ENCODE peak calls at places on chromosomes 16 and 17, in four cellular contexts. C, B, W and G are unnamed samples.

GRCh38 chr17:38730526-38731379 is 612 bp downstream of the CISD3 start:
- DNase-seq in C (peak), B (peak), W (peak), G (peak)

GRCh38 chr16:58882292-58882691 is 148.2 kb upstream of the GOT2 start:
- DNase-seq in C (no peak), B (no peak), W (no peak), G (no peak)

GRCh38 chr17:72343911-72344310 is 223.1 kb downstream of the SOX9 start:
- DNase-seq in C (no peak), B (no peak), W (no peak), G (peak)

GRCh38 chr16:54253118-54253517 is 33.5 kb downstream of the IRX3 start:
- DNase-seq in C (no peak), B (no peak), W (no peak), G (no peak)

GRCh38 chr16:53817812-53818211 is 113.9 kb downstream of the FTO start:
- DNase-seq in C (peak), B (no peak), W (no peak), G (peak)

GRCh38 chr17:44444735-44445105 is 55.3 kb upstream of the ITGA2B start:
- DNase-seq in C (peak), B (no peak), W (no peak), G (peak)

GRCh38 chr17:77733576-77734296 is 224.8 kb upstream of the TNRC6C start:
- DNase-seq in C (no peak), B (no peak), W (no peak), G (no peak)

GRCh38 chr17:9022553-9023388 is 1.5 kb downstream of the NTN1 start:
- DNase-seq in C (no peak), B (no peak), W (no peak), G (peak)

GRCh38 chr16:22705799-22706198 is 108.2 kb upstream of the HS3ST2 start:
- DNase-seq in C (no peak), B (no peak), W (no peak), G (no peak)

GRCh38 chr17:70420876-70421445 is 251.6 kb downstream of the KCNJ2 start:
- DNase-seq in C (no peak), B (no peak), W (no peak), G (peak)

GRCh38 chr16:81018496-81018895 is 11.5 kb downstream of the CENPN start:
- DNase-seq in C (no peak), B (no peak), W (no peak), G (no peak)

GRCh38 chr16:65672960-65673359 is 551.1 kb upstream of the CDH11 start:
- DNase-seq in C (peak), B (no peak), W (no peak), G (peak)

GRCh38 chr17:77644981-77645380 is 313.5 kb upstream of the TNRC6C start:
- DNase-seq in C (no peak), B (no peak), W (no peak), G (no peak)